ENCODE peak calls at places on chromosomes 6 and 20, in six cellular contexts. One of them, this sample, is unnamed.

GRCh38 chr6:136822051-136822378 is 377 bp upstream of the PEX7 start:
- DNase-seq in HS-5: no peak
- DNase-seq in skeletal muscle cell: peak
- DNase-seq in dorsolateral prefrontal cortex: no peak
- DNase-seq in stimulated activated CD8-positive, alpha-beta memory T cell treated with anti-CD3 and anti-CD28 coated beads, Interleukin-15, amount 100 ng/mL, for 4 hours: no peak
- DNase-seq in progenitor cell of endocrine pancreas: no peak
- DNase-seq in this sample: no peak

GRCh38 chr6:166498661-166499349 is 87.7 kb downstream of the RAMACL start:
- DNase-seq in HS-5: no peak
- DNase-seq in progenitor cell of endocrine pancreas: no peak
- DNase-seq in stimulated activated CD8-positive, alpha-beta memory T cell treated with anti-CD3 and anti-CD28 coated beads, Interleukin-15, amount 100 ng/mL, for 4 hours: no peak
- DNase-seq in dorsolateral prefrontal cortex: no peak
- DNase-seq in skeletal muscle cell: no peak
- DNase-seq in this sample: no peak

GRCh38 chr20:3805594-3806264 is 9.6 kb downstream of the CDC25B start:
- DNase-seq in HS-5: no peak
- DNase-seq in progenitor cell of endocrine pancreas: no peak
- DNase-seq in dorsolateral prefrontal cortex: no peak
- DNase-seq in stimulated activated CD8-positive, alpha-beta memory T cell treated with anti-CD3 and anti-CD28 coated beads, Interleukin-15, amount 100 ng/mL, for 4 hours: no peak
- DNase-seq in skeletal muscle cell: peak
- DNase-seq in this sample: no peak

GRCh38 chr20:32457476-32457986 is 99.4 kb downstream of the ASXL1 start:
- DNase-seq in HS-5: no peak
- DNase-seq in skeletal muscle cell: no peak
- DNase-seq in progenitor cell of endocrine pancreas: peak
- DNase-seq in dorsolateral prefrontal cortex: peak
- DNase-seq in stimulated activated CD8-positive, alpha-beta memory T cell treated with anti-CD3 and anti-CD28 coated beads, Interleukin-15, amount 100 ng/mL, for 4 hours: no peak
- DNase-seq in this sample: no peak

GRCh38 chr6:22072939-22073338 is 223.9 kb downstream of the PRL start:
- DNase-seq in HS-5: no peak
- DNase-seq in stimulated activated CD8-positive, alpha-beta memory T cell treated with anti-CD3 and anti-CD28 coated beads, Interleukin-15, amount 100 ng/mL, for 4 hours: no peak
- DNase-seq in progenitor cell of endocrine pancreas: no peak
- DNase-seq in skeletal muscle cell: no peak
- DNase-seq in dorsolateral prefrontal cortex: no peak
- DNase-seq in this sample: peak

GRCh38 chr6:42898891-42899361 is 16.9 kb upstream of the PTCRA start:
- DNase-seq in stimulated activated CD8-positive, alpha-beta memory T cell treated with anti-CD3 and anti-CD28 coated beads, Interleukin-15, amount 100 ng/mL, for 4 hours: peak
- DNase-seq in progenitor cell of endocrine pancreas: peak
- DNase-seq in dorsolateral prefrontal cortex: peak
- DNase-seq in skeletal muscle cell: no peak
- DNase-seq in HS-5: no peak
- DNase-seq in this sample: peak

GRCh38 chr20:61905781-61906523 is 159.7 kb downstream of the TAF4 start:
- DNase-seq in progenitor cell of endocrine pancreas: no peak
- DNase-seq in stimulated activated CD8-positive, alpha-beta memory T cell treated with anti-CD3 and anti-CD28 coated beads, Interleukin-15, amount 100 ng/mL, for 4 hours: no peak
- DNase-seq in HS-5: no peak
- DNase-seq in dorsolateral prefrontal cortex: no peak
- DNase-seq in skeletal muscle cell: no peak
- DNase-seq in this sample: no peak

GRCh38 chr20:41387433-41387832 is 20.8 kb upstream of the EMILIN3 start:
- DNase-seq in dorsolateral prefrontal cortex: no peak
- DNase-seq in HS-5: no peak
- DNase-seq in stimulated activated CD8-positive, alpha-beta memory T cell treated with anti-CD3 and anti-CD28 coated beads, Interleukin-15, amount 100 ng/mL, for 4 hours: no peak
- DNase-seq in skeletal muscle cell: no peak
- DNase-seq in progenitor cell of endocrine pancreas: no peak
- DNase-seq in this sample: no peak

GRCh38 chr20:44465001-44465560 is 10.6 kb upstream of the TTPAL start:
- DNase-seq in skeletal muscle cell: no peak
- DNase-seq in stimulated activated CD8-positive, alpha-beta memory T cell treated with anti-CD3 and anti-CD28 coated beads, Interleukin-15, amount 100 ng/mL, for 4 hours: no peak
- DNase-seq in progenitor cell of endocrine pancreas: no peak
- DNase-seq in HS-5: no peak
- DNase-seq in dorsolateral prefrontal cortex: no peak
- DNase-seq in this sample: no peak

GRCh38 chr6:35718911-35719381 is 17.9 kb upstream of the ARMC12 start:
- DNase-seq in HS-5: no peak
- DNase-seq in skeletal muscle cell: peak
- DNase-seq in progenitor cell of endocrine pancreas: no peak
- DNase-seq in stimulated activated CD8-positive, alpha-beta memory T cell treated with anti-CD3 and anti-CD28 coated beads, Interleukin-15, amount 100 ng/mL, for 4 hours: no peak
- DNase-seq in dorsolateral prefrontal cortex: no peak
- DNase-seq in this sample: no peak

GRCh38 chr6:156826290-156826955 is 49.2 kb downstream of the ARID1B start:
- DNase-seq in progenitor cell of endocrine pancreas: no peak
- DNase-seq in stimulated activated CD8-positive, alpha-beta memory T cell treated with anti-CD3 and anti-CD28 coated beads, Interleukin-15, amount 100 ng/mL, for 4 hours: no peak
- DNase-seq in dorsolateral prefrontal cortex: no peak
- DNase-seq in HS-5: no peak
- DNase-seq in skeletal muscle cell: no peak
- DNase-seq in this sample: no peak

GRCh38 chr6:14499804-14500203 is 382.2 kb downstream of the CD83 start:
- DNase-seq in skeletal muscle cell: peak
- DNase-seq in progenitor cell of endocrine pancreas: no peak
- DNase-seq in dorsolateral prefrontal cortex: no peak
- DNase-seq in HS-5: peak
- DNase-seq in stimulated activated CD8-positive, alpha-beta memory T cell treated with anti-CD3 and anti-CD28 coated beads, Interleukin-15, amount 100 ng/mL, for 4 hours: no peak
- DNase-seq in this sample: no peak